ENCODE peak calls at places on chromosomes 6 and 20, in four cellular contexts. I is A549, T is Peyer's patch, X is body of pancreas. Q is an unnamed sample.

GRCh38 chr6:1580585-1580984 is 29.1 kb upstream of the FOXC1 start:
- DNase-seq in T (no peak), X (no peak), I (no peak), Q (no peak)

GRCh38 chr6:327538-328183 is 35.4 kb downstream of the DUSP22 start:
- DNase-seq in X (no peak), T (no peak), I (no peak), Q (no peak)

GRCh38 chr6:73722318-73723060 is 26.5 kb downstream of the CD109 start:
- DNase-seq in I (no peak), X (no peak), T (no peak), Q (no peak)

GRCh38 chr6:75856902-75857301 is 107.9 kb downstream of the MYO6 start:
- DNase-seq in I (no peak), T (no peak), X (no peak), Q (no peak)

GRCh38 chr20:46898433-46898832 is 3.8 kb downstream of the EYA2 start:
- DNase-seq in I (no peak), T (no peak), X (no peak), Q (no peak)

GRCh38 chr6:35310265-35310831 is 12.7 kb downstream of the DEF6 start:
- DNase-seq in I (no peak), T (no peak), X (no peak), Q (no peak)

GRCh38 chr6:149963212-149963461 is 606 bp upstream of the ULBP1 start:
- DNase-seq in I (peak; percentile 43), X (no peak), T (no peak), Q (no peak)

GRCh38 chr20:47682916-47683315 is 102.4 kb downstream of the SULF2 start:
- DNase-seq in I (no peak), T (no peak), X (no peak), Q (no peak)

GRCh38 chr20:55586626-55587025 is 418.7 kb downstream of the CBLN4 start:
- DNase-seq in I (no peak), T (no peak), X (no peak), Q (no peak)

GRCh38 chr6:84033523-84034451 is at the start of gene MRAP2:
- DNase-seq in X (peak; percentile 17), I (peak; percentile 7), T (no peak), Q (peak; percentile 32)

GRCh38 chr6:2468601-2468955 is 223.2 kb upstream of the GMDS start:
- DNase-seq in T (no peak), X (no peak), I (no peak), Q (no peak)

GRCh38 chr6:100343678-100344077 is 121.0 kb downstream of the SIM1 start:
- DNase-seq in I (no peak), X (no peak), T (no peak), Q (no peak)

GRCh38 chr6:150366118-150366778 is 2.6 kb upstream of the IYD start:
- DNase-seq in T (no peak), I (no peak), X (no peak), Q (no peak)

GRCh38 chr20:63640086-63640485 is 13.1 kb downstream of the STMN3 start:
- DNase-seq in T (no peak), X (no peak), I (no peak), Q (no peak)

GRCh38 chr20:63636752-63637633 is 10.1 kb upstream of the GMEB2 start:
- DNase-seq in T (no peak), X (no peak), I (no peak), Q (no peak)

GRCh38 chr20:63639093-63639860 is 12.4 kb upstream of the GMEB2 start:
- DNase-seq in X (no peak), I (no peak), T (peak; percentile 92), Q (peak; percentile 79)

GRCh38 chr20:63633732-63634131 is 6.8 kb upstream of the GMEB2 start:
- DNase-seq in I (no peak), X (no peak), T (no peak), Q (no peak)

DNA sequence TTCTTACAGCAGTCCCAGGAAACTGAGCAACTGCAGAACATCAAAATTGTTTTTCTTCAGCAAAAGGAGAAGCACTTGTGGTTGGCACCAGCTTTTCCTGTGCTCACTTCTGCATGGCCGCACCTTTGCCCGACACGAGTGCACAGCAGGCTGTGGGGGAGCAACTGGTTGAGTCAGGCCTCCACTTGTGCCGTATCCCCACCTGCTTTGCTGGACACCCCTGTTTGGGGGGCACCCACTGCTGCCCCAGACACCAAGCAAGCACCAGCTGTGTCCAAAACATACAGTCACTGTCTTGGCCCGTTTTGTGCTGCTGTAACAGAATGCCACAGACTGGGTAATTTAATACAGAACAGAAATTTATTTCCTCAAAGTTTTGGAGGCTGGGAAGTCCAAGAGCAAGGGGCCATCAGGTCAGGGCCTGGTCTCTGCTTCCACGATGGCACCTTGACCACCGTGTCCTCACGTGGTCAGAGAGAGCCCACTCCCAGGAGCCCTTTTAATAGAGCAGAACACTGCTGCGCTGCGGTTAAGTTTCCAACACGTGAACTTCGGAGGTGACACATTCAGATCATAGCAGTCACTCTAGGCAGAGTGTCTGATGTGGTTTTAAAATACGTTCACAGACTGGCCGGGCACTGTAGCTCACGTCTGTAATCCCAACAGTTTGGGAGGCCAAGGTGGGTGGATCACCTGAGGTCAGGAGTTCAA is 8.7 kb upstream of the GMEB2 start:
- DNase-seq in X (peak; percentile 50), T (peak; percentile 90), I (no peak), Q (no peak)
- H3K4me3 ChIP-seq in X (no peak overlapping the region), T (no peak overlapping the region), I (no peak overlapping the region), Q (no peak overlapping the region)

DNA sequence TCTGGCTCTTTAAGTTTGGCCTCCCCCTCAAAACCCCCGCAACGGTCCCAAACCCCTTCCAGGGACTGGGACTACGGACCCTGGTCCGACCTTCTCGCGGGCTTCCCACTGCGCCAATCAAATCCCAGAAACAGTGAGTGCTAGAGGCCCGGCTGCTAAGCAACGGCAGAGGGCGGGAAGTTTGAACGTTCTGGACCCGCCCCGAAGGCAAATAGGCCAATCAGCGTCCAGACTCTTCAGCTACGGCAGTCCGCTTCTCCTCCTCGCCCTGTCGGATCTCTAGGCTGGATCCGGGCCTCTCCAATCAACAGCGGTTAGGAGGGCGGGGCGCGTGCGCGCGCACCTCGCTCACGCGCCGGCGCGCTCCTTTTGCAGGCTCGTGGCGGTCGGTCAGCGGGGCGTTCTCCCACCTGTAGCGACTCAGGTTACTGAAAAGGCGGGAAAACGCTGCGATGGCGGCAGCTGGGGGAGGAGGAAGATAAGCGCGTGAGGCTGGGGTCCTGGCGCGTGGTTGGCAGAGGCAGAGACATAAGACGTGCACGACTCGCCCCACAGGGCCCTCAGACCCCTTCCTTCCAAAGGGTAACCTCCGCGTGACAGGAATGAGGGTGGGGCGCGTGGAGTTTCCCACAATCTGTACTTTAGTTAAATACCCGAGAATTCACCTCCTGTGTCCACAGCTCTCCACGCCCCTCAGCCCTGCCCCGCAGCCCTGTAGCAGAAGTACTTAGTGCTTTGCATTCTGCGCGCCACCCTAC is at the start of gene MSH5:
- DNase-seq in I (peak; percentile 92), X (peak; percentile 99), T (peak; percentile 94), Q (peak; percentile 98)
- H3K4me1 ChIP-seq in I (peaks cover 42% of the 10 kb centered on the region), X (peaks cover 45% of the 10 kb centered on the region), T (peaks cover 37% of the 10 kb centered on the region), Q (no peaks in the 10 kb centered on the region)

GRCh38 chr6:37558646-37559045 is 59.0 kb upstream of the CCDC167 start:
- DNase-seq in X (no peak), T (no peak), I (no peak), Q (no peak)
- TF ChIP-seq POLR2A in X (no peak), T (no peak), I (no peak), Q (no peak)

DNA sequence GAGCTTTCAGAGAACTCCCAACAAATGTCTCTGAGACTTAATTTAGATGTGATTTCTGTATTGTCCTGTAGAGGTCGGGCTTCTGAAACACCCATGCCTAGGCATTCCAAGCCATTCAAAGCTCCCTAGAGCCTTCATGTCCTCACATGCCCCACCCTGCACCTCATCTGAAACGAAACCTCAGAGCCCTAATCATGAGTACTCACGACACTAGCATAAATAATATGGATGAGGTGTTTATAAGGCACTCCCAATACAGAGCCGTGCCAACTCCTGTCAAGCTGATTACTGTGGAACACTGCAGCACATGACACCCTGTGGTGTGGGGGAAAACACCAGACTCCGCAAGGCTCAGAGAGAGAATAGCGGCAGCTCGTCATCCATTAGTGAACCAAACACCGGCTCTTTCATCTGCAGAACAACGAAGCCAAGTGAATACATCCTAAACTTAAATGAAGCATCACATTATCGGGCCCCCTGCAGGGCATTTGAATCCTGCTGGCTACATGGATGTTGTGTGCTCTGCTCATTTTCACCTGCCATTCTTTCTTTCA is 83.8 kb downstream of the FNDC1 start:
- DNase-seq in X (peak; percentile 9), T (no peak), I (peak; percentile 23), Q (no peak)
- H3K4me3 ChIP-seq in X (no peak overlapping the region), T (no peak overlapping the region), I (no peak overlapping the region), Q (no peak overlapping the region)